ENCODE peak calls at places on chromosome 10, in seven cellular contexts. T is dermis microvascular lymphatic vessel endothelial cell, H is hepatocyte, S is ELF-1, Y is NCI-H1105 treated with DMSO at 0.1 percent for 48 hours, X is cardiac fibroblast, O is T1000. A is an unnamed sample.

GRCh38 chr10:12780634-12781601 is 220.6 kb downstream of the CCDC3 start:
- DNase-seq in T (no peak), H (no peak), S (no peak), Y (no peak), X (no peak), O (no peak), A (no peak)

GRCh38 chr10:11535376-11535959 is 76.0 kb downstream of the USP6NL start:
- DNase-seq in T (no peak), H (no peak), S (no peak), Y (no peak), X (no peak), O (no peak), A (no peak)

GRCh38 chr10:12915637-12916168 is 85.8 kb downstream of the CCDC3 start:
- DNase-seq in T (no peak), H (no peak), S (no peak), Y (no peak), X (no peak), O (no peak), A (no peak)

GRCh38 chr10:69416695-69417094 is at the start of gene TACR2:
- DNase-seq in T (no peak), H (no peak), S (no peak), Y (no peak), X (no peak), O (no peak), A (no peak)

GRCh38 chr10:122531935-122532334 is 28.6 kb upstream of the DMBT1 start:
- DNase-seq in T (no peak), H (no peak), S (no peak), Y (peak), X (no peak), O (no peak), A (no peak)

GRCh38 chr10:103870503-103870902 is 15.1 kb upstream of the SH3PXD2A start:
- DNase-seq in T (no peak), H (no peak), S (peak), Y (no peak), X (no peak), O (peak), A (no peak)

GRCh38 chr10:72720814-72721665 is 29.1 kb downstream of the MCU start:
- DNase-seq in T (peak), H (no peak), S (no peak), Y (no peak), X (no peak), O (no peak), A (no peak)

GRCh38 chr10:7670157-7670556 is 3.4 kb upstream of the ITIH5 start:
- DNase-seq in T (no peak), H (no peak), S (no peak), Y (no peak), X (no peak), O (no peak), A (no peak)

GRCh38 chr10:33355267-33355666 is 20.8 kb upstream of the NRP1 start:
- DNase-seq in T (no peak), H (no peak), S (no peak), Y (no peak), X (no peak), O (no peak), A (no peak)

GRCh38 chr10:69742928-69743602 is 58.6 kb upstream of the COL13A1 start:
- DNase-seq in T (peak), H (peak), S (peak), Y (peak), X (peak), O (no peak), A (peak)

GRCh38 chr10:89515031-89515841 is 20.2 kb downstream of the SLC16A12 start:
- DNase-seq in T (no peak), H (peak), S (no peak), Y (no peak), X (peak), O (peak), A (no peak)

GRCh38 chr10:2882628-2883027 is 184.7 kb upstream of the PFKP start:
- DNase-seq in T (no peak), H (no peak), S (no peak), Y (no peak), X (no peak), O (no peak), A (no peak)

GRCh38 chr10:36281871-36282331 is 639.8 kb upstream of the FZD8 start:
- DNase-seq in T (no peak), H (peak), S (no peak), Y (no peak), X (no peak), O (no peak), A (no peak)

GRCh38 chr10:110737886-110738634 is 93.9 kb downstream of the RBM20 start:
- DNase-seq in T (no peak), H (no peak), S (peak), Y (no peak), X (peak), O (no peak), A (no peak)

GRCh38 chr10:98285416-98285815 is 17.4 kb upstream of the LOXL4 start:
- DNase-seq in T (no peak), H (no peak), S (no peak), Y (no peak), X (no peak), O (no peak), A (no peak)

GRCh38 chr10:132270256-132270655 is 37.5 kb downstream of the STK32C start:
- DNase-seq in T (no peak), H (no peak), S (no peak), Y (no peak), X (no peak), O (no peak), A (no peak)

GRCh38 chr10:123573236-123574147 is 92.7 kb upstream of the GPR26 start:
- DNase-seq in T (peak), H (peak), S (peak), Y (no peak), X (peak), O (no peak), A (peak)

GRCh38 chr10:124222298-124223000 is 129.1 kb upstream of the CHST15 start:
- DNase-seq in T (no peak), H (no peak), S (no peak), Y (no peak), X (no peak), O (no peak), A (no peak)

GRCh38 chr10:51832652-51833383 is 133.4 kb upstream of the CSTF2T start:
- DNase-seq in T (peak), H (no peak), S (no peak), Y (no peak), X (peak), O (peak), A (peak)

GRCh38 chr10:95321554-95322301 is 30.9 kb upstream of the PDLIM1 start:
- DNase-seq in T (no peak), H (no peak), S (no peak), Y (no peak), X (no peak), O (no peak), A (no peak)

GRCh38 chr10:60917331-60918280 is 26.4 kb downstream of the RHOBTB1 start:
- DNase-seq in T (no peak), H (no peak), S (no peak), Y (no peak), X (peak), O (no peak), A (no peak)

GRCh38 chr10:101308051-101308450 is 45.9 kb upstream of the BTRC start:
- DNase-seq in T (no peak), H (no peak), S (no peak), Y (no peak), X (no peak), O (no peak), A (no peak)

A was measured in iPS-NIHi11.